ENCODE peak calls at places on chromosomes 4 and X, in nine cellular contexts. One of them, this sample, is unnamed.
A peak's percentile ranks its signal among the peaks of the same experiment; 100 is the strongest.

GRCh38 chrX:109856974-109857373 is 123.9 kb upstream of the ACSL4 start:
- DNase-seq in T follicular helper cell: no peak
- DNase-seq in AG08395: peak; percentile 48
- DNase-seq in iris pigment epithelial cell: peak; percentile 31
- DNase-seq in HFF-Myc: no peak
- DNase-seq in neural crest cell: no peak
- DNase-seq in thoracic aorta: no peak
- DNase-seq in NCI-H1092 treated with DMSO at 0.1 percent for 48 hours: peak; percentile 33
- DNase-seq in effector CD4-positive, alpha-beta T cell: no peak
- DNase-seq in this sample: no peak

GRCh38 chrX:55908685-55909212 is 191.2 kb downstream of the RRAGB start:
- DNase-seq in iris pigment epithelial cell: peak; percentile 5
- DNase-seq in effector CD4-positive, alpha-beta T cell: no peak
- DNase-seq in T follicular helper cell: no peak
- DNase-seq in neural crest cell: peak; percentile 1
- DNase-seq in HFF-Myc: no peak
- DNase-seq in NCI-H1092 treated with DMSO at 0.1 percent for 48 hours: no peak
- DNase-seq in AG08395: peak; percentile 31
- DNase-seq in thoracic aorta: no peak
- DNase-seq in this sample: no peak

GRCh38 chrX:106933538-106933961 is 13.3 kb downstream of the CLDN2 start:
- DNase-seq in T follicular helper cell: no peak
- DNase-seq in AG08395: no peak
- DNase-seq in effector CD4-positive, alpha-beta T cell: no peak
- DNase-seq in neural crest cell: no peak
- DNase-seq in iris pigment epithelial cell: peak; percentile 34
- DNase-seq in HFF-Myc: no peak
- DNase-seq in thoracic aorta: no peak
- DNase-seq in NCI-H1092 treated with DMSO at 0.1 percent for 48 hours: no peak
- DNase-seq in this sample: no peak

GRCh38 chrX:24542756-24543155 is 77.7 kb downstream of the PDK3 start:
- DNase-seq in iris pigment epithelial cell: no peak
- DNase-seq in AG08395: no peak
- DNase-seq in thoracic aorta: no peak
- DNase-seq in neural crest cell: no peak
- DNase-seq in HFF-Myc: no peak
- DNase-seq in effector CD4-positive, alpha-beta T cell: no peak
- DNase-seq in NCI-H1092 treated with DMSO at 0.1 percent for 48 hours: no peak
- DNase-seq in T follicular helper cell: no peak
- DNase-seq in this sample: no peak

GRCh38 chr4:110415451-110415850 is 60.5 kb upstream of the ENPEP start:
- DNase-seq in NCI-H1092 treated with DMSO at 0.1 percent for 48 hours: no peak
- DNase-seq in effector CD4-positive, alpha-beta T cell: no peak
- DNase-seq in AG08395: no peak
- DNase-seq in HFF-Myc: no peak
- DNase-seq in T follicular helper cell: no peak
- DNase-seq in neural crest cell: no peak
- DNase-seq in iris pigment epithelial cell: no peak
- DNase-seq in thoracic aorta: no peak
- DNase-seq in this sample: no peak

GRCh38 chrX:41522071-41522470 is 74.9 kb downstream of the NYX start:
- DNase-seq in T follicular helper cell: no peak
- DNase-seq in AG08395: no peak
- DNase-seq in HFF-Myc: no peak
- DNase-seq in iris pigment epithelial cell: no peak
- DNase-seq in effector CD4-positive, alpha-beta T cell: no peak
- DNase-seq in neural crest cell: no peak
- DNase-seq in NCI-H1092 treated with DMSO at 0.1 percent for 48 hours: no peak
- DNase-seq in thoracic aorta: no peak
- DNase-seq in this sample: no peak

GRCh38 chr4:133316874-133317273 is 167.8 kb downstream of the PCDH10 start:
- DNase-seq in AG08395: no peak
- DNase-seq in effector CD4-positive, alpha-beta T cell: no peak
- DNase-seq in thoracic aorta: no peak
- DNase-seq in iris pigment epithelial cell: peak; percentile 0
- DNase-seq in T follicular helper cell: no peak
- DNase-seq in neural crest cell: no peak
- DNase-seq in HFF-Myc: no peak
- DNase-seq in NCI-H1092 treated with DMSO at 0.1 percent for 48 hours: no peak
- DNase-seq in this sample: no peak

GRCh38 chr4:101346562-101347266 is 612 bp downstream of the PPP3CA start:
- DNase-seq in iris pigment epithelial cell: peak; percentile 73
- DNase-seq in effector CD4-positive, alpha-beta T cell: peak; percentile 56
- DNase-seq in T follicular helper cell: peak; percentile 61
- DNase-seq in thoracic aorta: peak; percentile 14
- DNase-seq in HFF-Myc: no peak
- DNase-seq in AG08395: peak; percentile 15
- DNase-seq in neural crest cell: peak; percentile 48
- DNase-seq in NCI-H1092 treated with DMSO at 0.1 percent for 48 hours: peak; percentile 76
- DNase-seq in this sample: peak; percentile 2

GRCh38 chr4:134202557-134202956 is 968 bp upstream of the PABPC4L start:
- DNase-seq in AG08395: no peak
- DNase-seq in thoracic aorta: no peak
- DNase-seq in T follicular helper cell: no peak
- DNase-seq in effector CD4-positive, alpha-beta T cell: no peak
- DNase-seq in NCI-H1092 treated with DMSO at 0.1 percent for 48 hours: peak; percentile 19
- DNase-seq in iris pigment epithelial cell: peak; percentile 53
- DNase-seq in HFF-Myc: no peak
- DNase-seq in neural crest cell: no peak
- DNase-seq in this sample: no peak

GRCh38 chr4:150080335-150080734 is 2.1 kb downstream of the DCLK2 start:
- DNase-seq in T follicular helper cell: no peak
- DNase-seq in AG08395: no peak
- DNase-seq in iris pigment epithelial cell: no peak
- DNase-seq in HFF-Myc: peak; percentile 59
- DNase-seq in NCI-H1092 treated with DMSO at 0.1 percent for 48 hours: no peak
- DNase-seq in thoracic aorta: no peak
- DNase-seq in neural crest cell: no peak
- DNase-seq in effector CD4-positive, alpha-beta T cell: no peak
- DNase-seq in this sample: no peak

GRCh38 chrX:149003863-149004660 is 501.0 kb downstream of the IDS start:
- DNase-seq in HFF-Myc: no peak
- DNase-seq in iris pigment epithelial cell: peak; percentile 0
- DNase-seq in AG08395: peak; percentile 18
- DNase-seq in NCI-H1092 treated with DMSO at 0.1 percent for 48 hours: no peak
- DNase-seq in thoracic aorta: no peak
- DNase-seq in T follicular helper cell: no peak
- DNase-seq in effector CD4-positive, alpha-beta T cell: no peak
- DNase-seq in neural crest cell: no peak
- DNase-seq in this sample: no peak

GRCh38 chrX:115894087-115894486 is 276.5 kb upstream of the AGTR2 start:
- DNase-seq in T follicular helper cell: no peak
- DNase-seq in AG08395: peak; percentile 57
- DNase-seq in iris pigment epithelial cell: peak; percentile 10
- DNase-seq in effector CD4-positive, alpha-beta T cell: no peak
- DNase-seq in HFF-Myc: no peak
- DNase-seq in thoracic aorta: no peak
- DNase-seq in NCI-H1092 treated with DMSO at 0.1 percent for 48 hours: peak; percentile 69
- DNase-seq in neural crest cell: no peak
- DNase-seq in this sample: no peak

GRCh38 chrX:148049441-148049840 is 68.3 kb downstream of the FMR1NB start:
- DNase-seq in NCI-H1092 treated with DMSO at 0.1 percent for 48 hours: peak; percentile 26
- DNase-seq in HFF-Myc: no peak
- DNase-seq in thoracic aorta: no peak
- DNase-seq in iris pigment epithelial cell: peak; percentile 40
- DNase-seq in effector CD4-positive, alpha-beta T cell: no peak
- DNase-seq in AG08395: peak; percentile 20
- DNase-seq in neural crest cell: no peak
- DNase-seq in T follicular helper cell: no peak
- DNase-seq in this sample: no peak

GRCh38 chr4:149706942-149707341 is 108.7 kb downstream of the IQCM start:
- DNase-seq in T follicular helper cell: no peak
- DNase-seq in effector CD4-positive, alpha-beta T cell: no peak
- DNase-seq in AG08395: peak; percentile 36
- DNase-seq in HFF-Myc: no peak
- DNase-seq in iris pigment epithelial cell: peak; percentile 50
- DNase-seq in thoracic aorta: no peak
- DNase-seq in NCI-H1092 treated with DMSO at 0.1 percent for 48 hours: no peak
- DNase-seq in neural crest cell: no peak
- DNase-seq in this sample: no peak

GRCh38 chr4:60724623-60725022 is 475.5 kb upstream of the ADGRL3 start:
- DNase-seq in iris pigment epithelial cell: peak; percentile 89
- DNase-seq in effector CD4-positive, alpha-beta T cell: no peak
- DNase-seq in T follicular helper cell: no peak
- DNase-seq in HFF-Myc: peak; percentile 32
- DNase-seq in NCI-H1092 treated with DMSO at 0.1 percent for 48 hours: no peak
- DNase-seq in neural crest cell: no peak
- DNase-seq in thoracic aorta: no peak
- DNase-seq in AG08395: peak; percentile 83
- DNase-seq in this sample: no peak

GRCh38 chr4:48546336-48546735 is 56.3 kb downstream of the ZAR1 start:
- DNase-seq in iris pigment epithelial cell: peak; percentile 53
- DNase-seq in thoracic aorta: no peak
- DNase-seq in neural crest cell: peak; percentile 25
- DNase-seq in effector CD4-positive, alpha-beta T cell: no peak
- DNase-seq in NCI-H1092 treated with DMSO at 0.1 percent for 48 hours: peak; percentile 1
- DNase-seq in HFF-Myc: peak; percentile 4
- DNase-seq in AG08395: peak; percentile 26
- DNase-seq in T follicular helper cell: no peak
- DNase-seq in this sample: no peak